ENCODE peak calls at places on chromosomes 5 and 9, in seven cellular contexts. F is CD8-positive, alpha-beta T cell; A is sigmoid colon; S is spleen; Y is AG04450; M is lower lobe of right lung; U is heart right ventricle. V is an unnamed sample.

GRCh38 chr5:142063878-142064331 is 44.7 kb upstream of the NDFIP1 start:
- DNase-seq in Y (peak; percentile 18), A (peak; percentile 80), U (peak; percentile 81), S (peak; percentile 84), F (peak; percentile 66), M (no peak), V (peak; percentile 23)

GRCh38 chr9:23842531-23843129 is 16.6 kb upstream of the ELAVL2 start:
- DNase-seq in F (no peak), S (no peak), M (no peak), A (no peak), U (no peak), Y (no peak), V (no peak)

GRCh38 chr5:116360008-116360853 is 214.4 kb downstream of the SEMA6A start:
- DNase-seq in U (peak; percentile 72), A (peak; percentile 90), F (no peak), M (no peak), S (no peak), Y (no peak), V (no peak)

GRCh38 chr5:63131618-63132285 is 553.1 kb downstream of the LRRC70 start:
- DNase-seq in S (no peak), U (no peak), F (no peak), A (no peak), Y (no peak), M (no peak), V (no peak)

GRCh38 chr9:131773911-131774379 is 34.1 kb upstream of the RAPGEF1 start:
- DNase-seq in A (no peak), S (no peak), U (no peak), Y (peak; percentile 32), M (no peak), F (peak; percentile 56), V (no peak)

GRCh38 chr5:66742083-66742895 is 146.1 kb downstream of the MAST4 start:
- DNase-seq in S (no peak), M (peak; percentile 55), Y (no peak), U (peak; percentile 37), A (no peak), F (no peak), V (no peak)

GRCh38 chr9:116078640-116079039 is 75.0 kb upstream of the PAPPA start:
- DNase-seq in U (no peak), M (no peak), S (no peak), A (no peak), Y (no peak), F (no peak), V (no peak)

GRCh38 chr5:172691886-172692285 is 50.8 kb downstream of the NEURL1B start:
- DNase-seq in F (no peak), A (peak; percentile 65), U (no peak), Y (no peak), M (no peak), S (peak; percentile 66), V (no peak)

GRCh38 chr9:88991066-88992030 is at the start of gene S1PR3:
- DNase-seq in U (peak; percentile 79), A (peak; percentile 83), M (peak; percentile 63), F (peak; percentile 49), S (peak; percentile 83), Y (no peak), V (no peak)

GRCh38 chr9:83965350-83966208 is 14.4 kb downstream of the HNRNPK start:
- DNase-seq in A (no peak), M (no peak), Y (no peak), S (no peak), U (no peak), F (no peak), V (no peak)

GRCh38 chr5:137500616-137501225 is 1.6 kb upstream of the SPOCK1 start:
- DNase-seq in Y (no peak), M (no peak), F (no peak), A (no peak), U (no peak), S (no peak), V (no peak)

GRCh38 chr5:137496919-137497318 is 2.2 kb downstream of the SPOCK1 start:
- DNase-seq in U (no peak), S (no peak), M (no peak), A (no peak), F (no peak), Y (no peak), V (no peak)

GRCh38 chr5:137498736-137499505 is at the start of gene SPOCK1:
- DNase-seq in S (peak; percentile 87), F (peak; percentile 62), Y (no peak), U (peak; percentile 75), A (peak; percentile 83), M (peak; percentile 75), V (peak; percentile 12)

GRCh38 chr5:137501226-137501625 is 2.1 kb upstream of the SPOCK1 start:
- DNase-seq in A (no peak), Y (no peak), F (no peak), U (no peak), S (no peak), M (no peak), V (no peak)

DNA sequence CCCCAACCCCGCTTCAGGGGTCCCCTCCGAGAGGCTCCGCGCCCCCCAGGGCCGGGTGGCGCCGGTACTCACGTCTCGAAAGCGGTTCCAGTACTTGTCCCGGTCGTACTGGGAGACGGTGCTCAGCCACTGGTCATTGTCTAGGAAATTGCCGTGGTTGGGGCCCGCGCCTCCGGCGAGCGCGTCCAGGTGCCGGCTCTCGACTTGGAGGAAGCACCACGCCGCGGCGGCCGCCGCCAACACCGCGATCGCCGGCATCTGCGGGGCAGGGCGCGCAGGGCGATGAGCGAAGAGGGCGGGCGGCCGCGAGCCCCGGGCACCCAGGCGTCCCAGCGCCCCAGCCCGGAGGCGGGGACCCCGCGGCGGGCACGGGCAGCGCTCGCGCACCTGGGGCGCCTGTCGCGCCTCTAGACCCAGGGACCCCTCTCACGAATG is 808 bp downstream of the SPOCK1 start:
- DNase-seq in M (no peak), U (peak; percentile 30), F (no peak), Y (no peak), A (no peak), S (peak; percentile 72), V (no peak)
- H3K27me3 ChIP-seq in M (peaks cover 29% of the 10 kb centered on the region), U (peaks cover 15% of the 10 kb centered on the region), F (no peaks in the 10 kb centered on the region), Y (peaks cover 11% of the 10 kb centered on the region), A (no peaks in the 10 kb centered on the region), S (peaks cover 25% of the 10 kb centered on the region), V (peaks cover 37% of the 10 kb centered on the region)

DNA sequence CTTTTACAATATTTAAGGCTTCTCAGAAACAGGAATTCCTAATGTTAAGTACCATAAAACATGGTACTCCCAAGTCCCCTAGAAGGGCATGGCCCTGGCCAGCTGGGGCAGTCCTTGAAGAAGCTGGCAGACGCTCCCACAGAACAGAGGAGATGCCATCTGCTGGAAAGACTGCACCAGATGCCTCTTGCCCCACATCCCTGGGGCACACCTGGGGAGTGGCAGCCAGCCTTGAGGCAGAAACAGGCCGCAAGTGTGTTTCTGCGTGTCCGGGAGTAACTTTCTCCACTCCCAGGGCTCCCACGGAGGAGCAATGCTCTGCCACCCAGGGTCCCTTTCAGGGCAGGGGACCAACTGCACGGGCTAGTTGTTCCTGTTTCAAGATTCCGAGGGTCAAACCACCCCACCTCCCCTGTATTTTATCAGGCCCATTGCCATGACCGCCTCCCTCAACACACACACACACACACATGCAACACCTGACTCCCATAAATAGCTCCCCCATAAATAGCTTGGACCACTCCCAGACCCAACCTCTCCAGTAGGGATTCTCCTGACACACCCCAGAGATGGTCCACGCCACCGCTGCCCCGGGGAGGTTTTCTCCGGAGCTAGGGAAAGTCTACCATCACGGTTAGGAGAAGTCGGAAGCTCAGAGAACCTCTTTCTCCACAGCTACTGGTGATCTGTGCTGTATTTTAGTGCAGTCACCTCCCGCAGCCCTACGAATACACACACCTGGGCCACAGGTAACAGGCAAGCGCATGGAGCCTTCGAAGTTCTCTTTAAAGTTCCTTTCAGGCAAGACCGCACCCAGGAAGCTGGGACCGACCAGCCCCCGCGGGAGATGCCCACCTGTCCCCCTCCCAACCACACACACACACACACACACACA is 1.5 kb downstream of the SPOCK1 start:
- DNase-seq in M (no peak), U (no peak), A (no peak), S (no peak), Y (no peak), F (no peak), V (no peak)
- TF ChIP-seq CTCF in M (no peak), U (no peak), A (no peak), S (no peak), Y (no peak), F (no peak), V (no peak)

GRCh38 chr5:139731281-139731680 is 64.3 kb upstream of the PSD2 start:
- DNase-seq in F (no peak), U (no peak), A (no peak), S (no peak), Y (no peak), M (no peak), V (no peak)
- H3K9me3 ChIP-seq in F (no peaks in the 10 kb centered on the region), U (no peaks in the 10 kb centered on the region), A (no peaks in the 10 kb centered on the region), S (no peaks in the 10 kb centered on the region), Y (no peaks in the 10 kb centered on the region), M (no peaks in the 10 kb centered on the region), V (no peaks in the 10 kb centered on the region)

GRCh38 chr9:69578026-69578425 is 94.1 kb downstream of the APBA1 start:
- DNase-seq in M (no peak), U (peak; percentile 25), F (no peak), S (no peak), A (no peak), Y (no peak), V (no peak)
- H3K27me3 ChIP-seq in M (no peaks in the 10 kb centered on the region), U (no peaks in the 10 kb centered on the region), F (no peaks in the 10 kb centered on the region), S (no peaks in the 10 kb centered on the region), A (no peaks in the 10 kb centered on the region), Y (no peaks in the 10 kb centered on the region), V (no peaks in the 10 kb centered on the region)

DNA sequence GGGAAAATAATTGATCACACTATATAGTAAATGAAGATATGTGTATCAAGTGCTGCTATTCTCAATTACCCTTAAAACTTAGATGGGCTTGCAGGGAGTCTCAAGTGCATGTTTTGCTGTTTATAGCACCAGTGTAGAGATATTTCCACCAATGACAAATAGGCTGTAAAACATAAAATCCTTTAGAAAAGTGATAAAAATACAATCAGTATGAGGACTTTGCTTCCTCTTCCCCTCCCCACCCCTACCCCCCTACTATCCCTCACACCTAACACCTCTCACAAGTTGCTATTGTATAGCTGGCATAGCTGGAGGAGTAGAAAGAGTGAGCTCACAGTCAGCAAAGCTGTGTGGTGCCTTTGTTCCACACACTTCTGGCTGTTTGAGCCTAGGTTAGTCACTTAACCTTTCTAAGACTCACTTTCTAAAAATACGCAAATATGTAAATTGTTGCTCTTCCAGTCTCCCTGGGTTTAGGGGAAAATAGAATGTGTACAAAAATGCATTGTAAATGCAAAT is 93.1 kb downstream of the PDE4D start:
- DNase-seq in M (no peak), S (no peak), F (no peak), A (no peak), Y (no peak), U (no peak), V (no peak)
- TF ChIP-seq CTCF in M (no peak), S (no peak), F (peak; percentile 13), A (no peak), Y (no peak), U (no peak), V (no peak)

GRCh38 chr5:27316283-27316675 is 277.9 kb upstream of the CDH9 start:
- DNase-seq in U (no peak), A (no peak), F (no peak), M (no peak), Y (peak; percentile 32), S (no peak), V (no peak)
- H3K9me3 ChIP-seq in U (no peaks in the 10 kb centered on the region), A (no peaks in the 10 kb centered on the region), F (no peaks in the 10 kb centered on the region), M (no peaks in the 10 kb centered on the region), Y (no peaks in the 10 kb centered on the region), S (peaks cover 4% of the 10 kb centered on the region), V (no peaks in the 10 kb centered on the region)

V was measured in CD4-positive, alpha-beta T cell.